ENCODE peak calls at places on chromosomes 3 and 15, in four cellular contexts. T is posterior cingulate gyrus, J is fibroblast of lung, D is astrocyte of the cerebellum. W is an unnamed sample.

GRCh38 chr15:74380361-74381189 is 13.1 kb upstream of the CYP11A1 start:
- DNase-seq in T (no peak), J (no peak), D (no peak), W (no peak)

GRCh38 chr3:123286308-123287023 is 84.7 kb downstream of the SEC22A start:
- DNase-seq in T (no peak), J (peak), D (peak), W (no peak)

GRCh38 chr15:41621200-41622193 is 38.7 kb upstream of the MGA start:
- DNase-seq in T (peak), J (peak), D (peak), W (peak)

GRCh38 chr3:185981621-185982020 is 43.8 kb upstream of the TRA2B start:
- DNase-seq in T (no peak), J (no peak), D (no peak), W (no peak)

GRCh38 chr3:57402675-57403074 is 110.2 kb upstream of the ASB14 start:
- DNase-seq in T (no peak), J (no peak), D (no peak), W (no peak)

GRCh38 chr15:37015025-37015424 is 85.3 kb downstream of the MEIS2 start:
- DNase-seq in T (no peak), J (peak), D (peak), W (no peak)

GRCh38 chr15:58330836-58331561 is 100.8 kb upstream of the LIPC start:
- DNase-seq in T (no peak), J (no peak), D (no peak), W (no peak)

GRCh38 chr3:143849854-143850549 is 1.7 kb upstream of the SLC9A9 start:
- DNase-seq in T (no peak), J (peak), D (peak), W (peak)

GRCh38 chr15:36943496-36944361 is 156.6 kb downstream of the MEIS2 start:
- DNase-seq in T (no peak), J (no peak), D (no peak), W (no peak)

GRCh38 chr3:136266468-136266867 is 16.3 kb downstream of the PCCB start:
- DNase-seq in T (no peak), J (peak), D (no peak), W (no peak)

GRCh38 chr3:98897701-98898100 is 3.8 kb downstream of the DCBLD2 start:
- DNase-seq in T (no peak), J (no peak), D (no peak), W (no peak)

GRCh38 chr15:43521419-43521818 is 4.0 kb downstream of the MAP1A start:
- DNase-seq in T (no peak), J (no peak), D (no peak), W (no peak)

GRCh38 chr3:64242435-64242834 is 17.2 kb upstream of the PRICKLE2 start:
- DNase-seq in T (no peak), J (peak), D (no peak), W (no peak)